ENCODE peak calls at places on chromosomes 7 and 10, in six cellular contexts. P is body of pancreas; Z is CD4-positive, CD25-positive, alpha-beta regulatory T cell; O is A549; B is pancreas; D is RWPE1. J is an unnamed sample.

GRCh38 chr10:130480491-130480890 is 344.3 kb downstream of the GLRX3 start:
- DNase-seq in Z (no peak), O (no peak), P (no peak), B (no peak), D (no peak), J (peak)

GRCh38 chr10:70404906-70405824 is 1.2 kb downstream of the EIF4EBP2 start:
- DNase-seq in O (peak), Z (peak), P (peak), B (peak), D (peak), J (peak)

GRCh38 chr10:56874950-56875349 is 513.9 kb upstream of the ZWINT start:
- DNase-seq in B (no peak), Z (no peak), D (no peak), P (no peak), O (no peak), J (no peak)

GRCh38 chr7:74365320-74366022 is 76.3 kb downstream of the CLIP2 start:
- DNase-seq in P (no peak), D (peak), O (peak), Z (no peak), B (no peak), J (peak)

GRCh38 chr7:149669121-149669818 is 104.1 kb downstream of the ZNF467 start:
- DNase-seq in P (no peak), D (no peak), O (peak), B (no peak), Z (no peak), J (no peak)

GRCh38 chr7:90723866-90724265 is 127.7 kb downstream of the CDK14 start:
- DNase-seq in O (no peak), P (no peak), B (no peak), D (no peak), Z (no peak), J (no peak)

GRCh38 chr10:47028466-47028865 is 117.2 kb downstream of the PTPN20 start:
- DNase-seq in P (peak), B (peak), O (no peak), D (no peak), Z (no peak), J (peak)

GRCh38 chr7:127252736-127253288 is at the start of gene GRM8:
- DNase-seq in O (peak), B (peak), P (peak), Z (no peak), D (peak), J (no peak)

GRCh38 chr10:97349752-97350117 is 15.2 kb upstream of the FRAT2 start:
- DNase-seq in D (no peak), B (no peak), P (no peak), O (no peak), Z (no peak), J (no peak)

GRCh38 chr7:100887186-100887954 is 2.1 kb downstream of the UFSP1 start:
- DNase-seq in Z (peak), D (no peak), P (no peak), B (no peak), O (no peak), J (peak)

GRCh38 chr7:32890553-32891045 is 961 bp downstream of the KBTBD2 start:
- DNase-seq in B (peak), O (peak), P (peak), Z (peak), D (peak), J (no peak)

GRCh38 chr10:73094986-73095478 is 1.6 kb downstream of the P4HA1 start:
- DNase-seq in B (no peak), Z (no peak), O (no peak), P (no peak), D (no peak), J (no peak)

GRCh38 chr7:77699056-77699455 is 2.8 kb downstream of the RSBN1L start:
- DNase-seq in O (no peak), D (no peak), B (no peak), Z (no peak), P (no peak), J (no peak)

GRCh38 chr7:104548861-104549260 is 220.5 kb downstream of the LHFPL3 start:
- DNase-seq in B (no peak), Z (no peak), O (no peak), D (no peak), P (no peak), J (no peak)

GRCh38 chr7:39399976-39400375 is 166.2 kb upstream of the YAE1 start:
- DNase-seq in B (no peak), O (no peak), P (no peak), Z (no peak), D (no peak), J (no peak)

GRCh38 chr7:108408294-108409004 is 47.8 kb downstream of the NRCAM start:
- DNase-seq in O (no peak), B (no peak), D (no peak), P (peak), Z (no peak), J (no peak)

GRCh38 chr10:112383325-112383724 is 9.4 kb downstream of the ACSL5 start:
- DNase-seq in Z (no peak), D (no peak), B (no peak), O (no peak), P (no peak), J (no peak)

GRCh38 chr7:110669410-110669809 is 421.5 kb upstream of the LRRN3 start:
- DNase-seq in O (no peak), P (no peak), B (no peak), Z (no peak), D (no peak), J (no peak)

GRCh38 chr10:19922236-19922963 is 106.2 kb downstream of the PLXDC2 start:
- DNase-seq in B (no peak), D (peak), P (peak), Z (no peak), O (peak), J (no peak)

GRCh38 chr10:29811751-29812427 is 177.1 kb upstream of the SVIL start:
- DNase-seq in P (peak), Z (no peak), B (peak), O (peak), D (peak), J (no peak)

GRCh38 chr7:158004123-158004490 is 583.5 kb downstream of the PTPRN2 start:
- DNase-seq in O (no peak), P (no peak), D (no peak), B (no peak), Z (no peak), J (no peak)

GRCh38 chr7:919114-919442 is 35.4 kb downstream of the ADAP1 start:
- DNase-seq in D (no peak), O (no peak), Z (no peak), B (peak), P (peak), J (peak)

GRCh38 chr7:146090023-146090645 is 26.5 kb upstream of the CNTNAP2 start:
- DNase-seq in P (no peak), B (no peak), O (peak), D (peak), Z (no peak), J (no peak)

GRCh38 chr7:2529161-2530075 is 9.8 kb downstream of the LFNG start:
- DNase-seq in D (peak), P (peak), O (peak), B (peak), Z (peak), J (peak)

GRCh38 chr7:88072036-88072714 is 138.1 kb downstream of the ADAM22 start:
- DNase-seq in P (no peak), O (no peak), D (no peak), B (no peak), Z (no peak), J (no peak)

GRCh38 chr7:70598976-70599375 is 533.0 kb upstream of the GALNT17 start:
- DNase-seq in D (peak), B (no peak), P (peak), O (peak), Z (no peak), J (no peak)

GRCh38 chr7:104123786-104124185 is 84.0 kb downstream of the ORC5 start:
- DNase-seq in D (no peak), B (no peak), P (no peak), Z (no peak), O (no peak), J (no peak)

GRCh38 chr10:1041514-1041913 is 7.4 kb downstream of the IDI1 start:
- DNase-seq in O (no peak), D (no peak), P (no peak), Z (no peak), B (no peak), J (no peak)

GRCh38 chr10:1044146-1044545 is 4.8 kb downstream of the IDI1 start:
- DNase-seq in B (no peak), O (no peak), Z (no peak), P (no peak), D (no peak), J (no peak)

GRCh38 chr10:1044964-1045363 is 4.0 kb downstream of the IDI1 start:
- DNase-seq in O (no peak), P (no peak), B (no peak), Z (no peak), D (no peak), J (no peak)

GRCh38 chr10:1045415-1045814 is 3.5 kb downstream of the IDI1 start:
- DNase-seq in O (no peak), B (no peak), P (no peak), D (no peak), Z (no peak), J (no peak)

GRCh38 chr10:1043532-1043995 is 5.4 kb downstream of the IDI1 start:
- DNase-seq in D (no peak), P (no peak), B (no peak), Z (no peak), O (no peak), J (peak)
- H3K27ac ChIP-seq in D (peak), P (peak), B (no peak), Z (peak), O (no peak), J (peak)

GRCh38 chr7:50795831-50796230 is 13.1 kb upstream of the GRB10 start:
- DNase-seq in B (peak), Z (no peak), P (peak), O (peak), D (no peak), J (peak)
- H3K27ac ChIP-seq in B (no peak), Z (no peak), P (peak), O (no peak), D (no peak), J (no peak)

DNA sequence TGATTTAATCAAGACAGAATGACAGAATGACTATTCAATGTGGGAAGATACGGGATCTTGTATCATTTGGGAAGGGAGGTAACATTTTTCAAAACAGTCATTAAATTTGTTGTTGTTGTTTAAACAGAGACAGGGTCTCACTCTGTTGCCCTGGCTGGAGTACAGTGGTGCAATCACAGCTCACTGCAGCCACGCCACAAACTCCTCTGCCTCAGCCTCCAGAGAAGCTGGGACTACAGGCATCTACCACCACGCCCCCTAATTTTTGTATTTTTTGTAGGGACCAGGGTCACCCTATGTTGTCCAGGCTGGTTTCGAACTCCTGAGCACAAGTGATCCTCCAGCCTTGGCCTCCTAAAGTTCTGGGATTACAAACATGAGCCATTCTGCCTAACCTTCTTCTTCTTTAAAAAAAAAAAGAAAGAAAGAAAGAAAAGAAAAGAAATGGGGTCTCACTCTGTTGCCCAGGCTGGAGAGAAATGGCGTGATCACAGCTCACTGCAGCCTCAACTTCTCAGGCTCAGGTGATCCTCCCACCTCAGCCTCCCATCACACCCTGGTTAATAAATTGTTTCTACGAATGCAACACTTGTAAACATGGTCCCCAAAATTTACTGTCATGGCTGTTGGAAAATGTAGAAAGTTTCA is 24.3 kb downstream of the YWHAG start:
- DNase-seq in B (no peak), P (no peak), Z (no peak), O (no peak), D (no peak), J (no peak)
- H3K27ac ChIP-seq in B (no peak), P (peak), Z (no peak), O (no peak), D (peak), J (no peak)

DNA sequence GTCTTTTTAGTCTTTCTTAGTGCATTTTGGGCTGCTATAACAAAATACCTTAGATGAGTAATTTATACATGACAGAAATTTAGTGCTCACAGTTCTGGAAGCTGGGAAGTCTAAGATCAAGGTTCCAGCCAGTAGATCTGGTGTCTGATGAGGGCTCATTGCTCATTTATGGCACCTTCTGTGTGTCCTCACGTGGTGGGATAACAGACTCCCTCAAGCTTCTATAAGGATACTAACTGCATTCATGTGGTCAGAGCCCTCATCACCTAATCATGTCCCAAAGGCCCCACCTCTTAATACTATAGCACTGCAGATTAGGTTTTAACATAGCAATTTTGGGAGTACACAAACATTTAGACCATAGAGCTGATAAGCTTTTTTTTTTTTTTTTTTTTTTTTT is 80.4 kb downstream of the ZNRF2 start:
- DNase-seq in O (no peak), Z (no peak), D (no peak), B (no peak), P (no peak), J (no peak)
- H3K27ac ChIP-seq in O (no peak), Z (no peak), D (no peak), B (no peak), P (no peak), J (no peak)

GRCh38 chr10:23399701-23400144 is 39.2 kb upstream of the OTUD1 start:
- DNase-seq in Z (no peak), O (peak), D (no peak), B (no peak), P (peak), J (no peak)
- H3K27ac ChIP-seq in Z (no peak), O (no peak), D (no peak), B (no peak), P (peak), J (peak)

GRCh38 chr10:9172276-9172675 is 1117.8 kb downstream of the GATA3 start:
- DNase-seq in B (no peak), P (no peak), Z (no peak), D (no peak), O (no peak), J (no peak)

DNA sequence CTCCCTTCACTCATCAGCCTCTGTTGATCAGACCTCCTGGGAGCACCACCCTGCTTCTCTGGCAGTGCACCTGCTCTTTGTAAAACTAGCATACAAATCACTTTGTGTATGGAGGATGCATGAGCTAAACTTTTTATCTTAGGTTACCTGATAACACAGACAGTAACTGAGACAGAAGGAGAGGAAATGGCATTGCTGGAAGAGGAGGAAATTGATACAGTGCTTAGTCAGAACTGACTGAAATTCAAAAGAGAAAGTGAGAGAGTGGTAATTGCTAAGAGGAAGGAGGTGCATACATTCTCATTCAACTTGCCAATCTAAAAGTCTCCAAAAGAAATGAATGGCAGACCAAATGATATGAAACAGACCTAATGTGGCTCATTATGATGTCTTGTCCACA is 1120.7 kb downstream of the GATA3 start:
- DNase-seq in O (no peak), Z (no peak), B (no peak), P (no peak), D (no peak), J (no peak)
- H3K27ac ChIP-seq in O (no peak), Z (no peak), B (no peak), P (no peak), D (no peak), J (no peak)

DNA sequence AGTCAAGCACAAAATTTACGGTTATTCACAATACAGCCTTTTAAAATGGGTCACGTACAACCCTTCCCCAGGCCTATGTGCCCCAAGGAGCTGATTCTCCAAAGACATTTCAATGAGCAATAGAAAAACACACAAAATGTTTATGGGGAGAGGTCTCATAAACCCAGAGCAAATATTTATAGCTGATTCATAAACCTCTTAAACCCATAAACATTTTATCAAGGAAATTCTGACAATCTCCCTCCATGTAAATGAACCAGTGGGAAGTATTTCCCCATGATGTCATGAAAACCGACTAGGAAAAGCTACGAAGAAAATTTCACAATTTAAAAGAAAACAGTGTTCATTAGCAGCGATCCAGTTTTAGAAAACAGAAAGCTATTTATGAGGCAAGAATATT is 36.0 kb downstream of the SFMBT2 start:
- DNase-seq in O (peak), P (no peak), D (no peak), Z (no peak), B (no peak), J (no peak)
- H3K27ac ChIP-seq in O (peak), P (no peak), D (no peak), Z (no peak), B (no peak), J (no peak)

GRCh38 chr7:81632418-81632817 is 137.4 kb downstream of the HGF start:
- DNase-seq in B (no peak), D (peak), P (no peak), O (no peak), Z (no peak), J (no peak)
- H3K27ac ChIP-seq in B (no peak), D (no peak), P (no peak), O (no peak), Z (no peak), J (no peak)